ENCODE peak calls at places on chromosomes 12 and 14, in seven cellular contexts. V, S, U, R, C, L and Y are unnamed samples.

GRCh38 chr14:72599579-72600470 is 294.1 kb downstream of the DPF3 start:
- DNase-seq in L (no peak), S (no peak), U (no peak), C (no peak), V (peak; percentile 41), R (no peak), Y (no peak)

GRCh38 chr12:92784795-92785562 is 82.2 kb downstream of the PLEKHG7 start:
- DNase-seq in V (peak; percentile 78), R (peak; percentile 79), S (no peak), C (peak; percentile 52), L (peak; percentile 28), U (no peak), Y (peak; percentile 84)

GRCh38 chr14:83559721-83560120 is 1970.2 kb upstream of the FLRT2 start:
- DNase-seq in U (no peak), R (no peak), L (no peak), S (no peak), V (no peak), C (no peak), Y (no peak)

GRCh38 chr14:99333841-99334240 is 61.8 kb upstream of the BCL11B start:
- DNase-seq in V (no peak), U (no peak), S (no peak), L (no peak), R (no peak), C (no peak), Y (no peak)

GRCh38 chr12:69272511-69272910 is 33.1 kb downstream of the CPSF6 start:
- DNase-seq in S (no peak), U (no peak), C (no peak), V (no peak), L (no peak), R (no peak), Y (no peak)

GRCh38 chr12:100170313-100170858 is 27.7 kb upstream of the BLTP3B start:
- DNase-seq in V (no peak), R (no peak), L (no peak), C (no peak), S (peak; percentile 69), U (no peak), Y (no peak)

GRCh38 chr12:26360062-26360461 is 164.7 kb downstream of the SSPN start:
- DNase-seq in R (no peak), C (no peak), L (no peak), U (no peak), S (no peak), V (no peak), Y (no peak)

GRCh38 chr14:84857129-84857528 is 672.8 kb upstream of the FLRT2 start:
- DNase-seq in S (no peak), U (no peak), V (no peak), C (no peak), L (no peak), R (no peak), Y (no peak)

GRCh38 chr12:94545937-94546771 is 86.5 kb upstream of the CEP83 start:
- DNase-seq in R (peak; percentile 43), L (no peak), V (peak; percentile 82), U (peak; percentile 63), S (no peak), C (peak; percentile 74), Y (peak; percentile 71)

GRCh38 chr14:96484391-96484790 is 17.8 kb upstream of the PAPOLA start:
- DNase-seq in V (no peak), L (no peak), C (no peak), S (no peak), R (no peak), U (no peak), Y (no peak)

GRCh38 chr14:31138301-31138700 is 69.3 kb downstream of the HECTD1 start:
- DNase-seq in C (no peak), L (no peak), V (no peak), R (no peak), S (no peak), U (no peak), Y (peak; percentile 64)

GRCh38 chr12:99146185-99146584 is 501.1 kb downstream of the APAF1 start:
- DNase-seq in S (no peak), U (no peak), R (no peak), V (peak; percentile 52), C (no peak), L (no peak), Y (no peak)

DNA sequence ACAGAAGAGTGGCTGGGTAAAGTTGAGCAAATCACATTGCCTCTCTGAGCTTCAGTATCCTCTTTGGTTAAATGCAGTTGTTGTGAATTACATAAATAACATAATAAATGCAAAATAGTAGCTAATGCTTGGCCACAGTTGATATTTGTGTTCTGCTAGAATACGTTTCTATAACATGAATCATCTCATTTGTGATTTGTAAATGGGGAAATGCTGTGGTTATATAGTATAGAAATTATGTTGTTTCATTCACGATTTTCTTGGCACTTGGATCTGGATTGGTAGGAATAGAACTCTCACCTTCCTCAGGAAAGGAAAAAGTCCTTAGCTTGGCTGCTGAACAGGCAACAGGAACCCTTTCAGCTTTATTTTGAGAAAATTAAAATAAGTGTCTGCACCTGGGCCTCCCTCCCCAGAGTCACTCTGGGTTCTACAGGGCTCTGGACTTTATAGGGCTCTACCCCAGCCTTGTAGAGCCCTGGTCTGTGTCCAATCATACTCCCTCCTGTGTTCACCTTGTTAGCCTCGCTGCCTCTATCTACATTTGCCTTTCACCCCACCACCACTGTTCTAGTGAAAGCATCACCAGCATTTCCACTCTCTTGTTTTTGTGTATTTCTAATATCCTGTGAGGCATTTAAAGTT is 107.7 kb upstream of the BCAT1 start:
- DNase-seq in S (no peak), V (no peak), L (no peak), U (no peak), R (peak; percentile 72), C (no peak), Y (no peak)
- H3K4me3 ChIP-seq in S (no peak overlapping the region), V (no peak overlapping the region), L (peak overlapping the region; percentile 30), U (no peak overlapping the region), R (peak overlapping the region; percentile 90), C (no peak overlapping the region), Y (no peak overlapping the region)

GRCh38 chr14:34539407-34540180 is at the start of gene EAPP:
- DNase-seq in S (peak; percentile 99), U (peak; percentile 98), L (peak; percentile 93), V (peak; percentile 98), C (peak; percentile 89), R (peak; percentile 96), Y (peak; percentile 98)

GRCh38 chr14:34538871-34539406 is 562 bp downstream of the EAPP start:
- DNase-seq in C (no peak), S (no peak), U (no peak), L (no peak), R (no peak), V (no peak), Y (no peak)

GRCh38 chr14:34536951-34537676 is 2.4 kb downstream of the EAPP start:
- DNase-seq in R (no peak), U (peak; percentile 2), L (no peak), V (no peak), S (no peak), C (no peak), Y (no peak)

DNA sequence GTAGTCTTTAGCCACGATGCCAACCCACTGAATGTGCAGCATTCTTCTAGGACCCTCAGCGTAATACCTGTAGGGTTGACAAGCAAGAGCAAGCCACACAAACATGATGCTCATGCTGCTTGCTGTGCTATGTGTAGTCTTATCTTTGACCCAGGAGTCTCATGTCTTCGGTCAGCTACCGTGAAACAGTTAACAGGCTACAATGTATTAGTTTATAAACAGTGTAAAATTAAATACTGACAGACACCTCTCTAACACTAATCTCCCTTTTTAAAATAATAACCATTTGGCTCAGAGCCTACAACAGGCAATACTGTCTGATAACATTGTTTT is 1.9 kb downstream of the EAPP start:
- DNase-seq in C (no peak), U (peak; percentile 11), R (no peak), L (no peak), S (no peak), V (no peak), Y (no peak)
- H3K4me3 ChIP-seq in C (no peak overlapping the region), U (no peak overlapping the region), R (no peak overlapping the region), L (no peak overlapping the region), S (peak overlapping the region; percentile 90), V (peak overlapping the region; percentile 75), Y (no peak overlapping the region)

GRCh38 chr14:74956280-74957072 is 1.1 kb upstream of the PGF start:
- DNase-seq in S (no peak), R (no peak), U (no peak), L (no peak), V (peak; percentile 61), C (no peak), Y (no peak)
- H3K4me3 ChIP-seq in S (peak overlapping the region; percentile 68), R (no peak overlapping the region), U (no peak overlapping the region), L (no peak overlapping the region), V (no peak overlapping the region), C (no peak overlapping the region), Y (no peak overlapping the region)

GRCh38 chr12:8630131-8630530 is 17.5 kb upstream of the AICDA start:
- DNase-seq in R (no peak), U (no peak), S (no peak), V (no peak), L (no peak), C (no peak), Y (no peak)

GRCh38 chr12:8629486-8630033 is 16.9 kb upstream of the AICDA start:
- DNase-seq in U (no peak), L (no peak), R (peak; percentile 47), S (no peak), V (no peak), C (no peak), Y (no peak)

GRCh38 chr12:8628731-8629130 is 16.1 kb upstream of the AICDA start:
- DNase-seq in U (no peak), S (no peak), R (no peak), C (no peak), V (no peak), L (no peak), Y (no peak)
- H3K4me3 ChIP-seq in U (no peak overlapping the region), S (no peak overlapping the region), R (no peak overlapping the region), C (no peak overlapping the region), V (no peak overlapping the region), L (no peak overlapping the region), Y (no peak overlapping the region)

GRCh38 chr14:100587248-100587762 is at the start of gene BEGAIN:
- DNase-seq in V (peak; percentile 72), S (no peak), R (no peak), L (no peak), U (no peak), C (no peak), Y (no peak)
- H3K4me3 ChIP-seq in V (peak within 1 kb of the TSS; percentile 57), S (peak within 1 kb of the TSS; percentile 67), R (no peak within 1 kb of the TSS), L (peak within 1 kb of the TSS; percentile 41), U (peak within 1 kb of the TSS; percentile 30), C (peak within 1 kb of the TSS; percentile 47), Y (peak within 1 kb of the TSS; percentile 31)

DNA sequence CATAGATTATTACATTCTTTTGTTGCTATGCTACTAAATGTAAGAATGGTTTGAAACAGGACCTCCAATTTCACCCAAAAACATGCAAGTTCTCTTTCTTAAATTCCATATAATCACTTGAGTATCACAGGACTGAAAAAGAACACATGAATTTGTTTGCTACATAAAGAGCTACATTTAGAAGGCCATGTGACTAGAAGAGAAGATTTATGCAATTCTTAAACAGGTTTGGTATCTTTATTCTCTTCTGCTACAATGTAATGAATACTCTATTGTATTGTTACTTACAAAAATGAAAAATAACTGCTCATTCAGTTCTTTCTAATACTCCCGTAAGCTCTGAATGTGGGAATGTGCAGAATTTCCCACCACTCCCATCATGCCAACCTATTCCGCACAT is 9.3 kb downstream of the EPS8 start:
- DNase-seq in V (no peak), C (no peak), U (no peak), L (no peak), R (no peak), S (no peak), Y (no peak)
- H3K4me3 ChIP-seq in V (no peak overlapping the region), C (no peak overlapping the region), U (no peak overlapping the region), L (no peak overlapping the region), R (no peak overlapping the region), S (no peak overlapping the region), Y (no peak overlapping the region)

DNA sequence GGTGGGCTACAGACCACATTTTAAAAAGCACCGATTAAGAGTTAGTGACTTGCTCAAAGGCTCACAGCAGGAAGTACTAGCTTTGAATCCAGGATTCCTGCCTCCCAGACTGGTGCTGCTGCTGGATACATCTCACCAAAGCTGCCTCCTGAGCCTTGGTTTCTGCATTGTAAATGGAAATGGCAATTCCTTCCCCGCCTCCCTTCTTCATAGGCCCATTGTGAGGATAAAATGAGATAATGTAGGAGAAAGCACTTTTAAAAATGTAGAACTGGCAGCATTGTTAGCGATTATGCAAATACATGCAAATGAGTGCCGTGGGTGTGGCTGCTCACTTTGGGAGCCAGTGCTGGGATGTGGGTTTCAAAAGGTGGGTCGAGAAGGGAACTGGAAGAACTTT is 15.4 kb downstream of the PDE1B start:
- DNase-seq in L (no peak), S (no peak), U (no peak), R (no peak), V (peak; percentile 54), C (peak; percentile 94), Y (no peak)
- H3K4me3 ChIP-seq in L (no peak overlapping the region), S (no peak overlapping the region), U (no peak overlapping the region), R (no peak overlapping the region), V (peak overlapping the region; percentile 3), C (peak overlapping the region; percentile 6), Y (no peak overlapping the region)